ENCODE peak calls at places on chromosomes 7 and 10, in four cellular contexts. O is HL-60, G is K562, U is GM12891. L is an unnamed sample.

GRCh38 chr7:95229301-95229700 is 95.0 kb downstream of the PON1 start:
- DNase-seq in G (no peak), U (no peak), O (no peak), L (no peak)

GRCh38 chr7:157713591-157713990 is 376.8 kb downstream of the DNAJB6 start:
- DNase-seq in O (no peak), U (no peak), G (no peak), L (no peak)

GRCh38 chr7:102273749-102274712 is 12.6 kb upstream of the SH2B2 start:
- DNase-seq in O (no peak), U (no peak), G (peak), L (no peak)

GRCh38 chr10:133031541-133032125 is 56.1 kb upstream of the ADGRA1 start:
- DNase-seq in O (no peak), U (no peak), G (no peak), L (no peak)

GRCh38 chr10:78255214-78255613 is 221.6 kb downstream of the RPS24 start:
- DNase-seq in O (no peak), U (no peak), G (no peak), L (no peak)

GRCh38 chr10:102941401-102941800 is 23.3 kb downstream of the CNNM2 start:
- DNase-seq in O (no peak), U (no peak), G (no peak), L (no peak)

GRCh38 chr10:78980354-78980753 is 88.4 kb upstream of the ZMIZ1 start:
- DNase-seq in U (no peak), O (no peak), G (no peak), L (no peak)

GRCh38 chr7:148121426-148121825 is 469.1 kb upstream of the C7orf33 start:
- DNase-seq in U (no peak), O (no peak), G (no peak), L (no peak)

GRCh38 chr7:137381045-137381444 is 37.5 kb upstream of the PTN start:
- DNase-seq in O (no peak), G (no peak), U (no peak), L (no peak)

GRCh38 chr10:101569838-101570763 is 18.0 kb downstream of the POLL start:
- DNase-seq in O (peak), U (peak), G (peak), L (peak)

GRCh38 chr10:70903262-70903921 is 15.0 kb upstream of the PCBD1 start:
- DNase-seq in G (peak), O (peak), U (peak), L (no peak)

GRCh38 chr7:137395425-137395824 is 51.9 kb upstream of the PTN start:
- DNase-seq in U (no peak), O (no peak), G (no peak), L (no peak)

GRCh38 chr10:119087271-119087897 is 6.8 kb upstream of the EIF3A start:
- DNase-seq in G (no peak), O (no peak), U (no peak), L (no peak)

GRCh38 chr7:107971613-107972012 is 31.3 kb downstream of the LAMB1 start:
- DNase-seq in U (no peak), G (peak), O (no peak), L (no peak)

GRCh38 chr10:29862926-29863614 is 196.3 kb downstream of the JCAD start:
- DNase-seq in G (no peak), U (no peak), O (no peak), L (no peak)

GRCh38 chr7:88835147-88835728 is 39.7 kb upstream of the TEX47 start:
- DNase-seq in O (peak), G (peak), U (no peak), L (peak)

GRCh38 chr7:75866497-75867389 is 12.1 kb upstream of the RHBDD2 start:
- DNase-seq in G (peak), O (peak), U (peak), L (no peak)

GRCh38 chr10:96276426-96276825 is 5.1 kb upstream of the BLNK start:
- DNase-seq in G (no peak), O (no peak), U (no peak), L (no peak)

GRCh38 chr10:62231371-62231770 is 37.3 kb downstream of the RTKN2 start:
- DNase-seq in O (no peak), U (no peak), G (no peak), L (no peak)

GRCh38 chr10:117653170-117653515 is 110.6 kb downstream of the EMX2 start:
- DNase-seq in O (no peak), G (no peak), U (peak), L (peak)

GRCh38 chr7:130957140-130957513 is 223.1 kb upstream of the KLF14 start:
- DNase-seq in U (no peak), O (no peak), G (no peak), L (no peak)

GRCh38 chr10:23643396-23643795 is 204.5 kb downstream of the OTUD1 start:
- DNase-seq in G (no peak), O (peak), U (no peak), L (no peak)

GRCh38 chr10:62121197-62121550 is 147.5 kb downstream of the RTKN2 start:
- DNase-seq in O (no peak), U (no peak), G (no peak), L (no peak)

GRCh38 chr10:116767235-116767634 is 24.9 kb upstream of the HSPA12A start:
- DNase-seq in U (no peak), O (no peak), G (no peak), L (no peak)

GRCh38 chr10:120507651-120508050 is 50.6 kb downstream of the PLPP4 start:
- DNase-seq in G (no peak), O (no peak), U (no peak), L (no peak)

GRCh38 chr10:42933454-42934340 is 143.2 kb upstream of the RET start:
- DNase-seq in G (no peak), O (no peak), U (no peak), L (no peak)

GRCh38 chr10:132879408-132880147 is 62.8 kb downstream of the CFAP46 start:
- DNase-seq in O (no peak), G (no peak), U (no peak), L (no peak)

GRCh38 chr7:103336781-103337180 is 7.8 kb downstream of the DNAJC2 start:
- DNase-seq in G (no peak), U (no peak), O (peak), L (no peak)

DNA sequence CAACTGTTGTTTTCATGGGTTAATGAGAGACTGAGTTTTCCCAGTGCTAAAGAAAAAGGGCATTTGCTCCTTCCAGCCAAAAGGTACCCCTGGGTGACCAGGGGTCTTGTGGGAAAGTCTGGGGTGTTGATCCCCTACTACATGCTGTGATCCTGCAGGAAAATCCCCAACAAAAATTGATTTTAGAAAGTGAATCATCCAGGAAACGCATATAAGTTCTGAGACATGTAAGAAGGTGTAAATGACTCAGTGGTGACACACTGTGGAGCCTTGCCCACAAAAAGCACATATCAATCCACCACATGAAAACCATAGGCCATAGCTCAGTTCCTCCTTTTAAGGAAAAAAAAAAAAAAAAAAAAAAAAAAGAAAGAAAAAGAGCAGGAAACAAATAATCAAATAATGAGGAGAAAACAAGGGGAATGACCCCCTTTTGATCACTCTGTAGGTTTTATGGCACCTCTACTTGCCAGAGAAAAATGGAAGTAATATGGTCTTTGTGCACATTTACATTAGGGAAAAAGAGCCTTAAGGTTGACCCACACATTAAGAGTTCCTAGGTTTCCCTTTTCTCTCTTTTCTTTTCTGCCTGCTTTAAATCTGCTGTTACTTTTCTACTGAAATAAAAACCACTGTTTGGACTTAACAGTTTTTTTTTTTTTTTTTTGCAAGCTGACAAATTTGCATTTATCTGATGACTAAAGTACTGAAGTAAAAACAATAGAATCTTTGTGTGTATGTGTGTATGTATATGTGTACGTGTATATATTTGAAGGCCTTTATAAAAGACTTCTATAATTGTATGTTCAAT is 386.0 kb downstream of the KIF20B start:
- DNase-seq in O (no peak), U (peak), G (no peak), L (peak)
- TF ChIP-seq SPI1 in O (no peak), U (peak), G (no peak), L (peak)

GRCh38 chr7:73567140-73567539 is 9.7 kb upstream of the BCL7B start:
- DNase-seq in U (no peak), G (no peak), O (no peak), L (no peak)
- TF ChIP-seq SPI1 in U (no peak), G (no peak), O (no peak), L (no peak)

GRCh38 chr7:30308392-30308791 is 24.0 kb downstream of the ZNRF2 start:
- DNase-seq in G (no peak), U (no peak), O (no peak), L (no peak)
- TF ChIP-seq SPI1 in G (no peak), U (no peak), O (no peak), L (no peak)

GRCh38 chr7:5382281-5383041 is 41.2 kb downstream of the TNRC18 start:
- DNase-seq in O (no peak), G (peak), U (no peak), L (no peak)
- TF ChIP-seq SPI1 in O (no peak), G (no peak), U (no peak), L (no peak)

GRCh38 chr7:94195813-94196212 is 191.7 kb upstream of the BET1 start:
- DNase-seq in O (no peak), G (no peak), U (no peak), L (no peak)

GRCh38 chr7:94188350-94188749 is 184.2 kb upstream of the BET1 start:
- DNase-seq in U (no peak), G (no peak), O (no peak), L (no peak)

GRCh38 chr7:94195201-94195600 is 191.0 kb upstream of the BET1 start:
- DNase-seq in G (no peak), O (no peak), U (no peak), L (no peak)

DNA sequence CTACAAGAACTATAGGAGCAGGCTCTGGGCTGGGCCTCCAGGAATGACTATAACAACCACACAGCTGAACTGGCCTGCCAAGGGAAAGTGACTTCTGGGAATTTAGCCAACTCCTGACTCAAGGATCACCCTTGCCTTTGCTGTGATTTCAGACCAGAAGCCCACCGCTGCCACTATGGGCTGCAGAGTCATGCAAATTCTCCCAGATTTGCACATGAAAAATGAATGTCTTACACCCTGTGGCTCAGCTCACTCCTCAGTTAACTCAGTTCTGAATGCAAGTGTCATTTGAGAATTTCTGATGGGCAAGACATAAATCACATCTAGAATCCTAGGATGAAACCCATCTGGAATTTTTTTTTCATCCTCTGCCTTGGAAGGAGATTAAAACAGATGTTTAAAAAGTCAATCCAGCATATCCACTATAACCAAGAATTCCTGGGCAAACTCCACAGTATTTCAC is 186.5 kb upstream of the BET1 start:
- DNase-seq in G (no peak), O (no peak), U (no peak), L (no peak)
- TF ChIP-seq SPI1 in G (no peak), O (no peak), U (no peak), L (no peak)

GRCh38 chr7:8092140-8092539 is 123.5 kb downstream of the GLCCI1 start:
- DNase-seq in U (no peak), G (no peak), O (no peak), L (no peak)
- TF ChIP-seq SPI1 in U (no peak), G (no peak), O (no peak), L (no peak)

DNA sequence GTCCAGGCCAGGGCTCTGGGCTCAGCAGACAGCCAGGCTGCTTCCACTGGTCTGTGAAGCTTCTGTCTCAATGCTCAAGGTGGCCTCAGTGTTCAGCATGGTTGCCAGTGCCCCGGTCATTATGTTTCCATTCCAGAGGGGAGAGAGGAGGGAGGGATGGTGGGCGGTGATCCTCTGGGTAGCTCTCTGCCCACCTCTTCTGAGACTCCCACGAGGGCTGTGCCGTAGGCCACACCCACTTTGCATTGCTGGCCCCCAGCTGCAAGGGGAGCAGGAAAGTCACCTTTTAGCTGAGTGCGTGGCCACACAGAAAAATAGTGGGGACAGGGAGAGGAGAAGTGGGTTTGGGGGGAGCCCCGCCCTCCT is 42.5 kb downstream of the FOXK1 start:
- DNase-seq in O (no peak), U (no peak), G (no peak), L (no peak)
- TF ChIP-seq SPI1 in O (no peak), U (no peak), G (no peak), L (no peak)

DNA sequence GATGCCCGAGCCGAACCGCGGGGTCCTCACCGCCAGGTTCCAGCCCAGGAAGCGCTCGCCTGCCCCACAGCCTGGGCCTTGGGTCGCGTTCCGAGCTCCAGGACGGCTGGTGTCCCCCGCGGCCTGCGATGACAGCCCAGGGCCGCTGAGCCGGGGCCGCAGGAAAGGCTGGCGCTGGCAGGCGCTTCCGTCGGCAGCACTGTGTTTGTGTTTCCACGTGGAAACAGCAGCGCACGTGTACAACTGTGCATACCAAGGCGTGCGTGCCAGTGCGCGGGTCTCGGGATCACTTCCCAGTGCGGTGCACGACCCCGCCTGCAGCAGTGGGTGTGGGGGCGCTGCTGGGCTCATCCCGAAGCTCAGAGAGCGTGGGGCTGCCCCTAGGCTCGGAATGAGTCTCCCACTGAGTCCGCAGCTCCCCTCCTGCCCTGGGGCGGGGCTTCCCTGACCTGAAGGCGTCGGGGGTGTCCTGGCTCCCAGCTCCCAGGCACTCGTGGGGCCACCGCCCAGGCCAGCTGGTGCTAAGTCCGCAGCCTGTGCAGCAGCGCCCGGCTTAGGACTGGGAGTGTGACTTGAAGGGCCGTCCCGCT is 17.2 kb downstream of the AP5Z1 start:
- DNase-seq in O (no peak), G (no peak), U (no peak), L (no peak)
- TF ChIP-seq SPI1 in O (no peak), G (no peak), U (no peak), L (no peak)

DNA sequence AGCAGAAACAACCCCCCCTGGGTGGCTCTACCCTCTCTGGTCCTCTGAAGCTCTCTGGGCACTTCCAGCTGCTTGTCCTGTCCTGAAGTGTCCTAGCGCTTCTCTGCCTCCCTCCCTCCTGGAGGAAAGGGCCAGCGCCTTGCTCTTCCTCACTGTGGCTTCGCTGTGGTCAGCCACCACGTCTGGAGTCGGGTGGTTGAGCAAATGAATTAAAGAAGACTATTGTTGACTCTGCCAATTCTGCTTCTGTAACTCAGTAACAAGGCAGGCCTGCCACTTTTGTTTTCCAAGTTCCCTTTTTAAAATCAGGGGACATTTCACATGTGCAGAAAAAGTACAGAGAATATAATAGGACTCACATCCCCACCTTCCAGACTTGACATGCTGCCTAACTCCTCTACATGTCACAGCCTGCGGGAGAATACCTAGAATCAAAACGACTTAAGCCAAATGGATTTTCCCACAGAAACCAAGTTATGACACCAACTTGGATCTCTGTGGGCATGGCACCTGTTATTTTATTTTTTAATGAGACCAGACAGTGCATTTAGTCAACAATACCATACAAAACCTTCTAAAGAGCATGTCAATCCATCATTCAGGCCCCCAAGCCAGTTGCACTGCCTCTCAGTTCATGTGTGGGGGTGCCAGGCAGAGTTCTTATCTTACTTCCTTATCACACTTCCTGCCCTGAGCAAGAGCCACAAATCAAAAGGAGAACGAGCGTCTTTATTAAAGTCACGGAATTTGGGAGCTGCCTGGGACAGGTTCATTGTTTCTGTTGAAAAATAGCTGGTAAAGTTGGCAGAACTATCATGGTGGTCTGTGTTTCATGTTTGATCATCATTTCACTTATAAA is 6.8 kb downstream of the FFAR4 start:
- DNase-seq in G (no peak), U (no peak), O (peak), L (no peak)
- TF ChIP-seq SPI1 in G (no peak), U (no peak), O (peak), L (no peak)